ENCODE peak calls at places on chromosomes 13 and 19, in seven cellular contexts. V is NCI-H1048; N is mucosa of gallbladder; C is T-helper 2 cell; A is stimulated activated CD4-positive, alpha-beta T cell treated with anti-CD3 and anti-CD28 coated beads, Interleukin-1b, Interleukin-23, amount 100 ng/mL, for 24 hours; Q is vagina; T is stimulated activated naive CD8-positive, alpha-beta T cell treated with anti-CD3 and anti-CD28 coated beads, Interleukin-15, Interleukin-2, amounts not matched to agents 100 U/mL and 50 U/mL, for 24 hours. O is an unnamed sample.

GRCh38 chr13:99905224-99905623 is 66.3 kb downstream of the ZIC5 start:
- DNase-seq in C (no peak), Q (no peak), T (no peak), V (no peak), N (no peak), A (no peak), O (no peak)

GRCh38 chr13:84362777-84363176 is 480.5 kb upstream of the SLITRK1 start:
- DNase-seq in Q (no peak), N (no peak), C (no peak), A (no peak), V (no peak), T (no peak), O (no peak)

GRCh38 chr13:42947925-42948324 is 44.1 kb downstream of the EPSTI1 start:
- DNase-seq in A (no peak), T (no peak), Q (no peak), V (no peak), N (no peak), C (no peak), O (no peak)

GRCh38 chr13:30752991-30753616 is 17.8 kb downstream of the ALOX5AP start:
- DNase-seq in V (no peak), C (no peak), T (no peak), Q (no peak), A (no peak), N (no peak), O (no peak)

GRCh38 chr13:30744056-30744684 is 8.8 kb downstream of the ALOX5AP start:
- DNase-seq in A (peak; percentile 47), V (no peak), Q (no peak), C (peak; percentile 30), N (peak; percentile 60), T (peak; percentile 83), O (no peak)

GRCh38 chr19:40223135-40223822 is 3.2 kb downstream of the CCNP start:
- DNase-seq in T (no peak), N (peak; percentile 38), Q (no peak), A (no peak), V (no peak), C (no peak), O (no peak)

GRCh38 chr19:32868206-32868950 is 1.2 kb downstream of the SLC7A9 start:
- DNase-seq in T (no peak), Q (no peak), V (no peak), C (no peak), N (no peak), A (no peak), O (no peak)

GRCh38 chr19:18433735-18434398 is 4.1 kb downstream of the ISYNA1 start:
- DNase-seq in V (no peak), N (no peak), Q (no peak), A (no peak), T (no peak), C (no peak), O (peak; percentile 73)

GRCh38 chr19:52086481-52086880 is 9.1 kb downstream of the ZNF841 start:
- DNase-seq in Q (no peak), N (no peak), V (no peak), A (no peak), C (no peak), T (no peak), O (no peak)

GRCh38 chr13:23842406-23842805 is 46.8 kb downstream of the MIPEP start:
- DNase-seq in V (no peak), A (no peak), N (no peak), Q (no peak), T (no peak), C (no peak), O (no peak)

GRCh38 chr13:97005631-97006262 is 11.5 kb upstream of the OXGR1 start:
- DNase-seq in C (no peak), T (no peak), Q (no peak), V (no peak), A (no peak), N (no peak), O (no peak)

GRCh38 chr13:110462091-110462490 is 99.4 kb downstream of the RAB20 start:
- DNase-seq in T (no peak), Q (no peak), A (no peak), N (no peak), C (no peak), V (no peak), O (no peak)

GRCh38 chr19:2309734-2310362 is 1.9 kb upstream of the LINGO3 start:
- DNase-seq in A (no peak), T (no peak), Q (no peak), V (no peak), C (no peak), N (no peak), O (no peak)

GRCh38 chr19:16324384-16325160 is at the start of gene KLF2:
- DNase-seq in A (peak; percentile 61), V (peak; percentile 64), N (peak; percentile 95), C (peak; percentile 94), T (peak; percentile 87), Q (no peak), O (peak; percentile 83)

GRCh38 chr13:25135896-25136295 is 36.2 kb downstream of the AMER2 start:
- DNase-seq in T (no peak), N (no peak), A (no peak), Q (no peak), C (no peak), V (no peak), O (no peak)

GRCh38 chr19:8305798-8306197 is 2.4 kb downstream of the CD320 start:
- DNase-seq in C (no peak), Q (no peak), N (peak; percentile 5), T (peak; percentile 2), A (no peak), V (no peak), O (no peak)

O was measured in nephron progenitor cell.